ENCODE peak calls at places on chromosomes 5 and 9, in ten cellular contexts. R is LNCaP clone FGC, J is brain microvascular endothelial cell, Q is SK-N-SH, Z is NB4, K is foreskin keratinocyte, C is fibroblast of pulmonary artery, N is prostate gland, P is HepG2, I is cardiac muscle cell. D is an unnamed sample.

GRCh38 chr5:73367650-73368049 is 80.9 kb downstream of the FOXD1 start:
- DNase-seq in I (no peak), J (no peak), Z (no peak), Q (no peak), C (peak; percentile 43), P (no peak), R (no peak), K (no peak), N (no peak), D (no peak)

GRCh38 chr5:140982083-140982716 is 15.9 kb downstream of the PCDHAC2 start:
- DNase-seq in N (no peak), P (no peak), I (no peak), K (no peak), Q (peak; percentile 47), Z (no peak), J (no peak), R (no peak), C (no peak), D (no peak)

GRCh38 chr5:140251527-140251973 is 51.4 kb downstream of the PFDN1 start:
- DNase-seq in Z (peak; percentile 85), P (no peak), Q (no peak), R (no peak), I (no peak), J (peak; percentile 97), C (peak; percentile 85), N (no peak), K (peak; percentile 82), D (no peak)

GRCh38 chr5:95605786-95606185 is 14.1 kb upstream of the GPR150 start:
- DNase-seq in C (no peak), P (no peak), J (no peak), Z (no peak), I (no peak), N (peak; percentile 22), R (peak; percentile 28), K (no peak), Q (no peak), D (no peak)

GRCh38 chr9:72396247-72397091 is 31.5 kb upstream of the ZFAND5 start:
- DNase-seq in Q (no peak), R (peak; percentile 64), C (peak; percentile 81), J (no peak), P (peak; percentile 54), N (peak; percentile 6), Z (peak; percentile 41), I (no peak), K (peak; percentile 51), D (no peak)

GRCh38 chr5:179763215-179763945 is 30.4 kb upstream of the LTC4S start:
- DNase-seq in J (peak; percentile 81), C (peak; percentile 89), P (peak; percentile 77), R (peak; percentile 43), K (peak; percentile 78), N (peak; percentile 67), Z (peak; percentile 77), I (peak; percentile 72), Q (peak; percentile 84), D (no peak)

GRCh38 chr9:91116226-91116625 is 245.5 kb downstream of the AUH start:
- DNase-seq in C (no peak), I (no peak), R (peak; percentile 63), P (no peak), Q (no peak), J (no peak), N (no peak), Z (no peak), K (no peak), D (no peak)

GRCh38 chr5:68047035-68047434 is 168.5 kb upstream of the PIK3R1 start:
- DNase-seq in C (peak; percentile 53), Q (no peak), P (no peak), Z (no peak), J (peak; percentile 66), K (peak; percentile 79), N (no peak), R (no peak), I (no peak), D (no peak)

GRCh38 chr5:135324897-135325650 is 74.0 kb downstream of the MACROH2A1 start:
- DNase-seq in J (no peak), Z (no peak), P (peak; percentile 87), Q (no peak), R (peak; percentile 65), C (no peak), N (peak; percentile 53), I (no peak), K (peak; percentile 40), D (no peak)

DNA sequence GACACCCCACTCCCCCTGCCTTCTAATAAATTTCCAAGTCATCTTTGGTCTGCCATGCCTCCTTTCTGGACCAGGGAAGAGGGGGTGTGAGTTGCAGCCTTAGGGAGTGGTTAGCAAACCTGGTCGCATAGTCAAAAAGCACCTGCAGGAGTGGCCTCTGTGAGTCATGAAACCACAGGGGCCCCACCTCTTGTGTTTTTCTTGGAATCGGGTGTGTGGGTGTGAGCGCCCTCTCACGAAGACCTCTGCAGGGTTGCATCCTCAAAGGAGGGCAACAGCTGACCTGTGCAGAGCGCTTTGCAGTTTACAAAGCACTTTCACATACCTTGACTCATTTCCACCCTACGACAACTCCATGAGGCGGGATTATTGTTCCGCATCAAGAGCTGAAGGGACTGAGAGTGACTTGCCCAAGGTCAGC is 36.8 kb upstream of the TEX48 start:
- DNase-seq in I (no peak), R (no peak), Z (no peak), K (peak; percentile 85), C (no peak), N (no peak), Q (no peak), J (no peak), P (no peak), D (no peak)
- TF ChIP-seq CTCF in I (no peak), R (no peak), Z (no peak), K (peak; percentile 56), C (no peak), N (no peak), Q (no peak), J (no peak), P (no peak), D (no peak)

GRCh38 chr9:12697719-12698118 is 4.5 kb downstream of the TYRP1 start:
- DNase-seq in K (no peak), P (no peak), N (no peak), J (no peak), Z (no peak), I (no peak), Q (no peak), C (peak; percentile 36), R (no peak), D (no peak)

GRCh38 chr9:12696931-12697622 is 3.9 kb downstream of the TYRP1 start:
- DNase-seq in C (no peak), N (no peak), R (no peak), I (no peak), Z (no peak), K (no peak), J (no peak), P (no peak), Q (no peak), D (no peak)

GRCh38 chr9:12698293-12698692 is 5.1 kb downstream of the TYRP1 start:
- DNase-seq in N (no peak), Z (no peak), R (no peak), Q (no peak), K (no peak), C (peak; percentile 86), P (no peak), J (no peak), I (no peak), D (no peak)

GRCh38 chr9:12698986-12699385 is 5.8 kb downstream of the TYRP1 start:
- DNase-seq in N (no peak), P (no peak), Z (no peak), I (no peak), Q (no peak), K (no peak), R (no peak), J (no peak), C (peak; percentile 45), D (no peak)

DNA sequence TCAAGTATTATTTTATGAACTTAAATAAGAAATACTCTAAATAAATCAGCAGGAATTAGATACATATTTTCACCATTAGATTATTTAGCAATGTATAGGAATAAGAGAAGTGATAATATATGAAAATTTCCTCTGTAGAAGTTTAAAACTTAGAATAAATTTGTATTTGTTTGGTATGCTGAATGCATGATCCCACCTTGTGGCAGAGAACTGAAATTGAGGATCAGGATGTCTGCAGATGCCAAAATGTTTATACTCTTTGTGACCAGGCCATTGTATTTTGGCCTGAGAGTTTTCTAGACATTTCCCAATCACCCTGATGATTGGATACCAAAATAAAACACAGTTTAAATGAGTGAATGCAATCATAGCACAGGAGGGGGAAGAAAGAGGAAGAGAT is 6.3 kb downstream of the TYRP1 start:
- DNase-seq in I (peak; percentile 8), N (no peak), Q (no peak), C (peak; percentile 86), Z (peak; percentile 12), K (peak; percentile 4), P (no peak), J (no peak), R (no peak), D (no peak)
- TF ChIP-seq CTCF in I (peak; percentile 56), N (no peak), Q (peak; percentile 42), C (peak; percentile 67), Z (peak; percentile 22), K (peak; percentile 48), P (no peak), J (peak; percentile 63), R (peak; percentile 25), D (no peak)

GRCh38 chr5:110040178-110040577 is 350.5 kb downstream of the MAN2A1 start:
- DNase-seq in I (no peak), K (no peak), Z (no peak), J (no peak), N (no peak), P (peak; percentile 18), R (no peak), C (peak; percentile 6), Q (no peak), D (no peak)
- TF ChIP-seq CTCF in I (no peak), K (peak; percentile 27), Z (no peak), J (peak; percentile 39), N (no peak), P (peak; percentile 40), R (no peak), C (peak; percentile 14), Q (no peak), D (no peak)

GRCh38 chr5:35963381-35963843 is 25.0 kb upstream of the CAPSL start:
- DNase-seq in C (peak; percentile 19), N (no peak), J (peak; percentile 7), P (no peak), K (peak; percentile 28), Z (peak; percentile 38), R (no peak), I (no peak), Q (peak; percentile 10), D (no peak)
- TF ChIP-seq CTCF in C (peak; percentile 42), N (peak; percentile 29), J (peak; percentile 59), P (peak; percentile 48), K (peak; percentile 79), Z (peak; percentile 22), R (peak; percentile 50), I (peak; percentile 27), Q (peak; percentile 52), D (no peak)

GRCh38 chr9:83665576-83666200 is 42.1 kb downstream of the UBQLN1 start:
- DNase-seq in Z (peak; percentile 38), J (no peak), I (no peak), C (no peak), P (no peak), Q (no peak), N (no peak), R (no peak), K (no peak), D (no peak)
- TF ChIP-seq CTCF in Z (no peak), J (no peak), I (no peak), C (no peak), P (no peak), Q (no peak), N (no peak), R (no peak), K (no peak), D (no peak)

GRCh38 chr5:1668141-1668721 is 131.4 kb downstream of the MRPL36 start:
- DNase-seq in K (no peak), R (no peak), P (no peak), C (no peak), I (no peak), N (no peak), Q (peak; percentile 15), J (no peak), Z (peak; percentile 46), D (no peak)
- TF ChIP-seq CTCF in K (no peak), R (no peak), P (no peak), C (no peak), I (no peak), N (no peak), Q (no peak), J (no peak), Z (peak; percentile 24), D (no peak)